ENCODE peak calls at places on chromosomes 1 and 21, in four cellular contexts. K, N, B and X are unnamed samples.

GRCh38 chr1:83761084-83761760 is 237.7 kb downstream of the TTLL7 start:
- DNase-seq in K (peak; percentile 9), B (no peak), N (no peak), X (no peak)

GRCh38 chr1:228496494-228496893 is 9.3 kb downstream of the RNF187 start:
- DNase-seq in B (no peak), K (no peak), N (no peak), X (no peak)

GRCh38 chr1:154961497-154962237 is at the start of gene PYGO2:
- DNase-seq in N (peak; percentile 88), B (peak; percentile 61), K (peak; percentile 87), X (peak; percentile 75)

GRCh38 chr1:172467446-172467845 is 23.6 kb upstream of the PIGC start:
- DNase-seq in K (no peak), B (no peak), N (no peak), X (no peak)

GRCh38 chr1:198199105-198199504 is 42.3 kb downstream of the NEK7 start:
- DNase-seq in K (no peak), B (no peak), N (no peak), X (no peak)

GRCh38 chr21:31180256-31181088 is 142.2 kb upstream of the KRTAP19-8 start:
- DNase-seq in N (no peak), K (no peak), B (no peak), X (no peak)

GRCh38 chr1:94383966-94384408 is 34.2 kb upstream of the ABCD3 start:
- DNase-seq in B (no peak), K (peak; percentile 30), N (no peak), X (no peak)

GRCh38 chr1:223109581-223110026 is 33.4 kb downstream of the TLR5 start:
- DNase-seq in K (no peak), B (no peak), N (no peak), X (no peak)

GRCh38 chr1:226600254-226600653 is 51.7 kb downstream of the STUM start:
- DNase-seq in B (no peak), N (no peak), K (no peak), X (peak; percentile 6)

GRCh38 chr1:163054056-163054706 is 15.0 kb upstream of the RGS4 start:
- DNase-seq in K (no peak), N (no peak), B (no peak), X (no peak)

GRCh38 chr1:76799700-76800099 is 67.6 kb upstream of the ST6GALNAC5 start:
- DNase-seq in B (no peak), N (no peak), K (no peak), X (no peak)

GRCh38 chr1:66350001-66350547 is 183.9 kb upstream of the SGIP1 start:
- DNase-seq in B (peak; percentile 33), N (no peak), K (peak; percentile 66), X (no peak)

GRCh38 chr21:46599251-46599572 is 5.7 kb downstream of the S100B start:
- DNase-seq in N (no peak), K (no peak), B (no peak), X (peak; percentile 53)

GRCh38 chr21:26709090-26709489 is 136.0 kb upstream of the CYYR1 start:
- DNase-seq in N (no peak), K (no peak), B (no peak), X (no peak)

GRCh38 chr21:32359719-32360260 is 33.0 kb downstream of the URB1 start:
- DNase-seq in B (no peak), K (no peak), N (peak; percentile 38), X (no peak)

GRCh38 chr1:58848818-58849411 is 65.1 kb upstream of the JUN start:
- DNase-seq in K (peak; percentile 25), B (no peak), N (peak; percentile 73), X (peak; percentile 66)

GRCh38 chr1:152954436-152954835 is 7.4 kb downstream of the SPRR5 start:
- DNase-seq in N (no peak), B (no peak), K (no peak), X (no peak)

GRCh38 chr1:86648255-86648654 is 56.1 kb upstream of the SH3GLB1 start:
- DNase-seq in K (no peak), B (no peak), N (no peak), X (no peak)

GRCh38 chr1:151516031-151516511 is 4.9 kb downstream of the CGN start:
- DNase-seq in B (no peak), K (no peak), N (no peak), X (no peak)

GRCh38 chr1:21685944-21686678 is 17.0 kb upstream of the RAP1GAP start:
- DNase-seq in B (no peak), K (no peak), N (no peak), X (no peak)

GRCh38 chr1:228781161-228781771 is 46.0 kb downstream of the RHOU start:
- DNase-seq in K (no peak), B (no peak), N (no peak), X (no peak)

GRCh38 chr1:41920658-41921057 is 1.9 kb upstream of the HIVEP3 start:
- DNase-seq in N (no peak), B (no peak), K (no peak), X (no peak)

GRCh38 chr1:41917835-41918449 is 780 bp downstream of the HIVEP3 start:
- DNase-seq in K (peak; percentile 41), B (no peak), N (no peak), X (no peak)

GRCh38 chr1:41918450-41919043 is at the start of gene HIVEP3:
- DNase-seq in N (no peak), B (no peak), K (no peak), X (peak; percentile 11)

GRCh38 chr1:41919131-41919530 is 409 bp upstream of the HIVEP3 start:
- DNase-seq in B (no peak), K (no peak), N (no peak), X (no peak)

GRCh38 chr1:41919764-41920397 is 1.2 kb upstream of the HIVEP3 start:
- DNase-seq in B (no peak), N (no peak), K (peak; percentile 57), X (no peak)
- TF ChIP-seq POLR2A in B (no peak), N (no peak), K (no peak), X (no peak)

DNA sequence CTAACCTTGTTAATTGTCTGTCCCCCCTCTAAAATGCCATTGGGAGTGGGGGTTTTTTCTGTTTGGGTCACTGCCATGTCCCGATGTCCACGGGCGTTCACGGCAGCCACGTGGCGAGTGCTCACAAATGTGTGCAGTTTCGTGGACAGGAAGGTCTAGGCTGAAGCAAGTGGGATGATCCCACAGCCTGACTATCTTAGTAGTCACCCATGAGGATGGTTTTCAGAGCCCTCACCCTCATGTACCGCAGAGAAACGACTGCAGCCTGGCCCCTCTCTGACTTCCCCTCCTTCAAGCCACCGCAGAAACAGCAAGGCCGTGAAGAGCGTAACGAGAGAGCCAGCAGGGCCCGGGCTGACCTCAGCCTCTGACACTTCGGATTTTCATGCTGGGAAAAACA is 52.3 kb upstream of the COX20 start:
- DNase-seq in K (no peak), B (no peak), N (no peak), X (no peak)
- TF ChIP-seq EP300 in K (no peak), B (no peak), N (no peak), X (no peak)

GRCh38 chr1:44029911-44030605 is 1.2 kb downstream of the SLC6A9 start:
- DNase-seq in B (peak; percentile 74), K (peak; percentile 95), N (peak; percentile 91), X (peak; percentile 82)
- TF ChIP-seq POLR2A in B (peak; percentile 54), K (peak; percentile 37), N (no peak), X (no peak)

GRCh38 chr1:180912211-180912800 is 391 bp upstream of the KIAA1614 start:
- DNase-seq in B (no peak), N (peak; percentile 60), K (no peak), X (peak; percentile 63)

GRCh38 chr1:180911640-180912161 is 996 bp upstream of the KIAA1614 start:
- DNase-seq in B (no peak), N (peak; percentile 57), K (no peak), X (peak; percentile 50)

GRCh38 chr1:180916012-180916770 is 3.5 kb downstream of the KIAA1614 start:
- DNase-seq in B (no peak), K (no peak), N (no peak), X (no peak)

GRCh38 chr1:180915426-180915965 is 2.8 kb downstream of the KIAA1614 start:
- DNase-seq in B (no peak), N (no peak), K (no peak), X (no peak)

GRCh38 chr1:180912801-180913616 is at the start of gene KIAA1614:
- DNase-seq in B (no peak), N (peak; percentile 67), K (no peak), X (peak; percentile 68)
- TF ChIP-seq EP300 in B (no peak), N (no peak), K (no peak), X (no peak)

GRCh38 chr1:183022202-183023145 is 746 bp upstream of the LAMC1 start:
- DNase-seq in B (peak; percentile 77), K (peak; percentile 77), N (peak; percentile 92), X (peak; percentile 87)
- TF ChIP-seq POLR2A in B (peak; percentile 67), K (peak; percentile 62), N (no peak), X (peak; percentile 66)